ENCODE peak calls at places on chromosomes 4 and X, in six cellular contexts. H is RKO, E is WTC11, Q is EH, N is T-helper 1 cell, C is esophagus squamous epithelium. F is an unnamed sample.
A peak's percentile ranks its signal among the peaks of the same experiment; 100 is the strongest.

GRCh38 chr4:6200011-6200921 is at the start of gene JAKMIP1:
- DNase-seq in C (no peak), N (peak; percentile 77), H (no peak), Q (peak; percentile 46), E (peak; percentile 93), F (peak; percentile 77)

GRCh38 chr4:142474398-142475087 is 371.6 kb downstream of the INPP4B start:
- DNase-seq in N (no peak), Q (no peak), E (no peak), C (no peak), H (no peak), F (no peak)

GRCh38 chrX:112800901-112801775 is 39.5 kb downstream of the AMOT start:
- DNase-seq in C (no peak), N (no peak), Q (no peak), E (no peak), H (no peak), F (no peak)

GRCh38 chr4:125317526-125317880 is 2.7 kb downstream of the FAT4 start:
- DNase-seq in C (no peak), E (peak; percentile 68), Q (peak; percentile 44), H (no peak), N (no peak), F (no peak)

GRCh38 chr4:8410641-8411271 is 29.8 kb downstream of the ACOX3 start:
- DNase-seq in H (peak; percentile 67), Q (peak; percentile 72), N (no peak), E (peak; percentile 85), C (no peak), F (no peak)

GRCh38 chr4:164596927-164597326 is 157.0 kb upstream of the SMIM31 start:
- DNase-seq in E (no peak), C (no peak), N (no peak), H (no peak), Q (no peak), F (no peak)

GRCh38 chr4:71141125-71141524 is 147.7 kb downstream of the DCK start:
- DNase-seq in C (no peak), E (no peak), Q (no peak), N (no peak), H (no peak), F (no peak)

GRCh38 chr4:76733380-76733779 is 164.6 kb downstream of the SOWAHB start:
- DNase-seq in E (peak; percentile 68), H (no peak), C (no peak), Q (no peak), N (no peak), F (no peak)

GRCh38 chrX:40261955-40262596 is 164.3 kb upstream of the BCOR start:
- DNase-seq in N (no peak), Q (no peak), C (no peak), E (no peak), H (no peak), F (no peak)

GRCh38 chrX:116462843-116463242 is at the start of gene CT83:
- DNase-seq in C (no peak), E (no peak), N (no peak), H (no peak), Q (no peak), F (no peak)

GRCh38 chr4:39802005-39802404 is 104.1 kb downstream of the UBE2K start:
- DNase-seq in H (no peak), Q (peak; percentile 23), C (no peak), E (no peak), N (no peak), F (no peak)

GRCh38 chr4:81963005-81963404 is 410.8 kb downstream of the HNRNPD start:
- DNase-seq in Q (no peak), E (no peak), N (no peak), C (no peak), H (no peak), F (no peak)

GRCh38 chrX:115364625-115365024 is 75.1 kb downstream of the LUZP4 start:
- DNase-seq in C (no peak), Q (no peak), E (no peak), N (no peak), H (no peak), F (no peak)

GRCh38 chr4:158442736-158443135 is 78.9 kb upstream of the RXFP1 start:
- DNase-seq in Q (peak; percentile 11), E (no peak), C (no peak), N (no peak), H (no peak), F (no peak)

GRCh38 chrX:69015564-69016218 is 149.6 kb downstream of the PJA1 start:
- DNase-seq in H (no peak), Q (no peak), N (no peak), E (no peak), C (no peak), F (no peak)

GRCh38 chrX:10617964-10618342 is 2.4 kb downstream of the MID1 start:
- DNase-seq in H (peak; percentile 41), Q (peak; percentile 62), N (no peak), C (no peak), E (no peak), F (no peak)

GRCh38 chrX:150547511-150548115 is 20.8 kb upstream of the MTM1 start:
- DNase-seq in N (no peak), C (peak; percentile 7), Q (peak; percentile 58), E (peak; percentile 48), H (no peak), F (no peak)

GRCh38 chr4:7067147-7067522 is 729 bp downstream of the GRPEL1 start:
- DNase-seq in H (peak; percentile 54), Q (peak; percentile 53), E (no peak), C (no peak), N (no peak), F (no peak)

GRCh38 chr4:6541789-6542188 is 33.2 kb upstream of the MAN2B2 start:
- DNase-seq in H (peak; percentile 47), C (no peak), E (no peak), N (no peak), Q (no peak), F (no peak)

GRCh38 chr4:878796-879729 is 53.1 kb downstream of the GAK start:
- DNase-seq in N (no peak), H (no peak), E (no peak), C (no peak), Q (no peak), F (peak; percentile 11)

GRCh38 chr4:82851318-82851717 is 39.6 kb downstream of the SEC31A start:
- DNase-seq in H (no peak), C (no peak), E (no peak), Q (no peak), N (no peak), F (no peak)

GRCh38 chrX:123830309-123830708 is 29.5 kb upstream of the XIAP start:
- DNase-seq in C (no peak), H (no peak), E (no peak), Q (no peak), N (no peak), F (no peak)

GRCh38 chrX:20498851-20499635 is 232.3 kb upstream of the RPS6KA3 start:
- DNase-seq in N (no peak), E (no peak), Q (peak; percentile 40), C (no peak), H (no peak), F (no peak)

GRCh38 chr4:188329526-188329925 is 190.3 kb downstream of the TRIML1 start:
- DNase-seq in E (no peak), N (no peak), C (no peak), H (no peak), Q (no peak), F (no peak)

GRCh38 chrX:152871260-152871659 is 26.6 kb upstream of the ZNF185 start:
- DNase-seq in E (no peak), N (no peak), C (no peak), H (no peak), Q (no peak), F (no peak)

GRCh38 chr4:15938182-15938581 is 358 bp downstream of the FGFBP1 start:
- DNase-seq in N (no peak), H (no peak), C (no peak), E (peak; percentile 25), Q (no peak), F (no peak)

GRCh38 chrX:53458082-53458481 is 23.9 kb upstream of the HSD17B10 start:
- DNase-seq in H (no peak), E (no peak), C (no peak), N (no peak), Q (no peak), F (no peak)

GRCh38 chrX:39773923-39774803 is 323.6 kb downstream of the BCOR start:
- DNase-seq in Q (no peak), N (no peak), C (no peak), H (no peak), E (no peak), F (peak; percentile 20)

GRCh38 chr4:177190995-177191568 is 118.6 kb upstream of the NEIL3 start:
- DNase-seq in C (no peak), N (no peak), Q (peak; percentile 74), H (no peak), E (no peak), F (no peak)

GRCh38 chrX:2484721-2485459 is 15.9 kb downstream of the DHRSX start:
- DNase-seq in N (no peak), E (peak; percentile 40), Q (peak; percentile 60), C (no peak), H (no peak), F (no peak)

GRCh38 chrX:16750136-16750535 is 30.7 kb downstream of the SYAP1 start:
- DNase-seq in H (no peak), E (no peak), Q (no peak), C (no peak), N (no peak), F (no peak)

GRCh38 chr4:74092957-74093356 is 6.0 kb downstream of the CXCL2 start:
- DNase-seq in H (no peak), Q (no peak), C (no peak), N (no peak), E (no peak), F (no peak)

F was measured in T-cell.